ENCODE peak calls at places on chromosomes 3 and 15, in four cellular contexts. E is NCI-H1105 treated with DMSO at 0.1 percent for 48 hours, M is GM06990, J is mesenchymal stem cell. D is an unnamed sample.

GRCh38 chr3:148075829-148076716 is 621.6 kb upstream of the AGTR1 start:
- DNase-seq in E (peak), M (no peak), J (peak), D (no peak)

GRCh38 chr15:78637776-78638435 is 3.1 kb downstream of the CHRNB4 start:
- DNase-seq in E (no peak), M (no peak), J (no peak), D (no peak)

GRCh38 chr3:51382076-51382745 is 2.9 kb upstream of the MANF start:
- DNase-seq in E (no peak), M (no peak), J (no peak), D (no peak)

GRCh38 chr3:50264389-50264963 is 4.5 kb upstream of the SEMA3B start:
- DNase-seq in E (peak), M (no peak), J (peak), D (no peak)

GRCh38 chr3:44902628-44903027 is 28.2 kb downstream of the TGM4 start:
- DNase-seq in E (no peak), M (no peak), J (no peak), D (no peak)

GRCh38 chr3:172581757-172582166 is 58.5 kb upstream of the TNFSF10 start:
- DNase-seq in E (no peak), M (peak), J (no peak), D (no peak)

GRCh38 chr3:148815736-148816135 is 11.9 kb upstream of the CPB1 start:
- DNase-seq in E (no peak), M (no peak), J (no peak), D (no peak)

GRCh38 chr3:177928156-177928555 is 608.1 kb upstream of the KCNMB2 start:
- DNase-seq in E (no peak), M (peak), J (peak), D (no peak)

GRCh38 chr3:122929576-122930365 is 97.8 kb downstream of the SEMA5B start:
- DNase-seq in E (no peak), M (no peak), J (no peak), D (no peak)

GRCh38 chr15:47720555-47720954 is 3.2 kb downstream of the SEMA6D start:
- DNase-seq in E (no peak), M (no peak), J (no peak), D (no peak)

GRCh38 chr3:25820372-25820771 is 30.5 kb downstream of the OXSM start:
- DNase-seq in E (peak), M (no peak), J (peak), D (no peak)

GRCh38 chr3:118628704-118629341 is 405.8 kb downstream of the IGSF11 start:
- DNase-seq in E (peak), M (peak), J (peak), D (peak)

GRCh38 chr3:177789500-177789899 is 592.2 kb upstream of the TBL1XR1 start:
- DNase-seq in E (no peak), M (no peak), J (peak), D (no peak)

GRCh38 chr15:51758645-51759044 is 7.2 kb downstream of the TMOD2 start:
- DNase-seq in E (peak), M (no peak), J (peak), D (no peak)

GRCh38 chr15:52254331-52254730 is 41.3 kb downstream of the MYO5C start:
- DNase-seq in E (no peak), M (no peak), J (no peak), D (no peak)

D was measured in right lobe of liver.